ENCODE peak calls at places on chromosome 21, in nine cellular contexts. One of them, this sample, is unnamed.

GRCh38 chr21:28904961-28905435 is 87.7 kb downstream of the LTN1 start:
- DNase-seq in ascending aorta: no peak
- DNase-seq in CD8-positive, alpha-beta memory T cell: no peak
- DNase-seq in caudate nucleus: no peak
- DNase-seq in dorsolateral prefrontal cortex: no peak
- DNase-seq in IMR-90: no peak
- DNase-seq in heart left ventricle: no peak
- DNase-seq in CD4-positive, alpha-beta T cell: no peak
- DNase-seq in neuronal stem cell: no peak
- DNase-seq in this sample: no peak

GRCh38 chr21:37700641-37701202 is 215.5 kb downstream of the KCNJ6 start:
- DNase-seq in ascending aorta: no peak
- DNase-seq in CD8-positive, alpha-beta memory T cell: no peak
- DNase-seq in caudate nucleus: no peak
- DNase-seq in dorsolateral prefrontal cortex: no peak
- DNase-seq in IMR-90: peak
- DNase-seq in heart left ventricle: no peak
- DNase-seq in CD4-positive, alpha-beta T cell: no peak
- DNase-seq in neuronal stem cell: peak
- DNase-seq in this sample: no peak

GRCh38 chr21:36463991-36464390 is 15.9 kb downstream of the CLDN14 start:
- DNase-seq in ascending aorta: no peak
- DNase-seq in CD8-positive, alpha-beta memory T cell: no peak
- DNase-seq in caudate nucleus: no peak
- DNase-seq in dorsolateral prefrontal cortex: peak
- DNase-seq in IMR-90: no peak
- DNase-seq in heart left ventricle: no peak
- DNase-seq in CD4-positive, alpha-beta T cell: no peak
- DNase-seq in neuronal stem cell: no peak
- DNase-seq in this sample: no peak

GRCh38 chr21:36718951-36719501 is 20.1 kb downstream of the SIM2 start:
- DNase-seq in ascending aorta: no peak
- DNase-seq in CD8-positive, alpha-beta memory T cell: no peak
- DNase-seq in caudate nucleus: peak
- DNase-seq in dorsolateral prefrontal cortex: peak
- DNase-seq in IMR-90: no peak
- DNase-seq in heart left ventricle: no peak
- DNase-seq in CD4-positive, alpha-beta T cell: no peak
- DNase-seq in neuronal stem cell: no peak
- DNase-seq in this sample: no peak

GRCh38 chr21:24200052-24200451 is 1407.2 kb downstream of the MRPL39 start:
- DNase-seq in ascending aorta: no peak
- DNase-seq in CD8-positive, alpha-beta memory T cell: no peak
- DNase-seq in caudate nucleus: no peak
- DNase-seq in dorsolateral prefrontal cortex: no peak
- DNase-seq in IMR-90: no peak
- DNase-seq in heart left ventricle: no peak
- DNase-seq in CD4-positive, alpha-beta T cell: no peak
- DNase-seq in neuronal stem cell: no peak
- DNase-seq in this sample: no peak

GRCh38 chr21:23607782-23608181 is 1999.5 kb downstream of the MRPL39 start:
- DNase-seq in ascending aorta: no peak
- DNase-seq in CD8-positive, alpha-beta memory T cell: no peak
- DNase-seq in caudate nucleus: no peak
- DNase-seq in dorsolateral prefrontal cortex: no peak
- DNase-seq in IMR-90: no peak
- DNase-seq in heart left ventricle: no peak
- DNase-seq in CD4-positive, alpha-beta T cell: no peak
- DNase-seq in neuronal stem cell: no peak
- DNase-seq in this sample: no peak

GRCh38 chr21:32315511-32316362 is 17.1 kb downstream of the MRAP start:
- DNase-seq in ascending aorta: no peak
- DNase-seq in CD8-positive, alpha-beta memory T cell: no peak
- DNase-seq in caudate nucleus: no peak
- DNase-seq in dorsolateral prefrontal cortex: no peak
- DNase-seq in IMR-90: no peak
- DNase-seq in heart left ventricle: no peak
- DNase-seq in CD4-positive, alpha-beta T cell: no peak
- DNase-seq in neuronal stem cell: no peak
- DNase-seq in this sample: no peak

GRCh38 chr21:21028275-21028814 is 30.1 kb downstream of the NCAM2 start:
- DNase-seq in ascending aorta: no peak
- DNase-seq in CD8-positive, alpha-beta memory T cell: no peak
- DNase-seq in caudate nucleus: no peak
- DNase-seq in dorsolateral prefrontal cortex: no peak
- DNase-seq in IMR-90: no peak
- DNase-seq in heart left ventricle: no peak
- DNase-seq in CD4-positive, alpha-beta T cell: no peak
- DNase-seq in neuronal stem cell: no peak
- DNase-seq in this sample: no peak

GRCh38 chr21:33042812-33043211 is 17.1 kb downstream of the OLIG2 start:
- DNase-seq in ascending aorta: no peak
- DNase-seq in CD8-positive, alpha-beta memory T cell: no peak
- DNase-seq in caudate nucleus: no peak
- DNase-seq in dorsolateral prefrontal cortex: no peak
- DNase-seq in IMR-90: peak
- DNase-seq in heart left ventricle: no peak
- DNase-seq in CD4-positive, alpha-beta T cell: no peak
- DNase-seq in neuronal stem cell: no peak
- DNase-seq in this sample: no peak

GRCh38 chr21:31557956-31558838 is 101.3 kb upstream of the SOD1 start:
- DNase-seq in ascending aorta: no peak
- DNase-seq in CD8-positive, alpha-beta memory T cell: peak
- DNase-seq in caudate nucleus: no peak
- DNase-seq in dorsolateral prefrontal cortex: peak
- DNase-seq in IMR-90: no peak
- DNase-seq in heart left ventricle: no peak
- DNase-seq in CD4-positive, alpha-beta T cell: peak
- DNase-seq in neuronal stem cell: peak
- DNase-seq in this sample: no peak

GRCh38 chr21:36115138-36115710 is 19.7 kb upstream of the CBR3 start:
- DNase-seq in ascending aorta: no peak
- DNase-seq in CD8-positive, alpha-beta memory T cell: no peak
- DNase-seq in caudate nucleus: no peak
- DNase-seq in dorsolateral prefrontal cortex: no peak
- DNase-seq in IMR-90: no peak
- DNase-seq in heart left ventricle: no peak
- DNase-seq in CD4-positive, alpha-beta T cell: no peak
- DNase-seq in neuronal stem cell: no peak
- DNase-seq in this sample: no peak

GRCh38 chr21:33380483-33380998 is 22.7 kb upstream of the IFNGR2 start:
- DNase-seq in ascending aorta: peak
- DNase-seq in CD8-positive, alpha-beta memory T cell: peak
- DNase-seq in caudate nucleus: peak
- DNase-seq in dorsolateral prefrontal cortex: peak
- DNase-seq in IMR-90: peak
- DNase-seq in heart left ventricle: peak
- DNase-seq in CD4-positive, alpha-beta T cell: peak
- DNase-seq in neuronal stem cell: no peak
- DNase-seq in this sample: peak

GRCh38 chr21:36882776-36883175 is 83.7 kb downstream of the HLCS start:
- DNase-seq in ascending aorta: no peak
- DNase-seq in CD8-positive, alpha-beta memory T cell: no peak
- DNase-seq in caudate nucleus: no peak
- DNase-seq in dorsolateral prefrontal cortex: no peak
- DNase-seq in IMR-90: peak
- DNase-seq in heart left ventricle: no peak
- DNase-seq in CD4-positive, alpha-beta T cell: no peak
- DNase-seq in neuronal stem cell: no peak
- DNase-seq in this sample: no peak

GRCh38 chr21:43737158-43737950 is 18.4 kb downstream of the PDXK start:
- DNase-seq in ascending aorta: no peak
- DNase-seq in CD8-positive, alpha-beta memory T cell: no peak
- DNase-seq in caudate nucleus: no peak
- DNase-seq in dorsolateral prefrontal cortex: no peak
- DNase-seq in IMR-90: no peak
- DNase-seq in heart left ventricle: no peak
- DNase-seq in CD4-positive, alpha-beta T cell: no peak
- DNase-seq in neuronal stem cell: no peak
- DNase-seq in this sample: no peak

GRCh38 chr21:43740497-43741156 is 21.7 kb downstream of the PDXK start:
- DNase-seq in ascending aorta: no peak
- DNase-seq in CD8-positive, alpha-beta memory T cell: no peak
- DNase-seq in caudate nucleus: no peak
- DNase-seq in dorsolateral prefrontal cortex: no peak
- DNase-seq in IMR-90: no peak
- DNase-seq in heart left ventricle: no peak
- DNase-seq in CD4-positive, alpha-beta T cell: no peak
- DNase-seq in neuronal stem cell: peak
- DNase-seq in this sample: no peak

GRCh38 chr21:43741425-43742096 is 22.6 kb downstream of the PDXK start:
- DNase-seq in ascending aorta: no peak
- DNase-seq in CD8-positive, alpha-beta memory T cell: no peak
- DNase-seq in caudate nucleus: no peak
- DNase-seq in dorsolateral prefrontal cortex: no peak
- DNase-seq in IMR-90: no peak
- DNase-seq in heart left ventricle: no peak
- DNase-seq in CD4-positive, alpha-beta T cell: no peak
- DNase-seq in neuronal stem cell: no peak
- DNase-seq in this sample: no peak

GRCh38 chr21:43736224-43736883 is 17.4 kb downstream of the PDXK start:
- DNase-seq in ascending aorta: no peak
- DNase-seq in CD8-positive, alpha-beta memory T cell: no peak
- DNase-seq in caudate nucleus: no peak
- DNase-seq in dorsolateral prefrontal cortex: no peak
- DNase-seq in IMR-90: no peak
- DNase-seq in heart left ventricle: no peak
- DNase-seq in CD4-positive, alpha-beta T cell: no peak
- DNase-seq in neuronal stem cell: no peak
- DNase-seq in this sample: no peak

GRCh38 chr21:43739648-43740435 is 20.9 kb downstream of the PDXK start:
- DNase-seq in ascending aorta: no peak
- DNase-seq in CD8-positive, alpha-beta memory T cell: no peak
- DNase-seq in caudate nucleus: no peak
- DNase-seq in dorsolateral prefrontal cortex: no peak
- DNase-seq in IMR-90: no peak
- DNase-seq in heart left ventricle: no peak
- DNase-seq in CD4-positive, alpha-beta T cell: no peak
- DNase-seq in neuronal stem cell: no peak
- DNase-seq in this sample: no peak
- H3K27ac ChIP-seq in ascending aorta: no peak
- H3K27ac ChIP-seq in CD8-positive, alpha-beta memory T cell: no peak
- H3K27ac ChIP-seq in caudate nucleus: peak
- H3K27ac ChIP-seq in dorsolateral prefrontal cortex: peak
- H3K27ac ChIP-seq in IMR-90: no peak
- H3K27ac ChIP-seq in heart left ventricle: no peak
- H3K27ac ChIP-seq in CD4-positive, alpha-beta T cell: no peak
- H3K27ac ChIP-seq in neuronal stem cell: no peak
- H3K27ac ChIP-seq in this sample: peak

DNA sequence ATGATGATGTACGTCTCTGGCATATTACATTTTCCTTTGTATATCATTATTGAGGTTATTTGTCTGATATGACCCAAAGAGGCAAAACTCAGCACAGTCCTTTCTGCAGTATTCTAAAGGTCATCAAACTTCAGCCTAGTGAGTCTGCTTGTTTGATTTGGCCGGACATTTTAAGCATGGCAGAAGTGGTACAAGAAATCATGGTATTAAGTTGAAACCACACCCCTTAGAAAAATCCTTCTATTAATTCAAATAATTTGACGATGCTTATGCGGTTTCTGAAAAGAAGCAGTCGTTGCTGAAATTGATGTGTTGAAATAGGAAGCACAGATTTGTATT is 5.1 kb downstream of the ETS2 start:
- DNase-seq in ascending aorta: no peak
- DNase-seq in CD8-positive, alpha-beta memory T cell: no peak
- DNase-seq in caudate nucleus: no peak
- DNase-seq in dorsolateral prefrontal cortex: no peak
- DNase-seq in IMR-90: no peak
- DNase-seq in heart left ventricle: no peak
- DNase-seq in CD4-positive, alpha-beta T cell: no peak
- DNase-seq in neuronal stem cell: no peak
- DNase-seq in this sample: no peak
- H3K27ac ChIP-seq in ascending aorta: peak
- H3K27ac ChIP-seq in CD8-positive, alpha-beta memory T cell: no peak
- H3K27ac ChIP-seq in caudate nucleus: peak
- H3K27ac ChIP-seq in dorsolateral prefrontal cortex: peak
- H3K27ac ChIP-seq in IMR-90: no peak
- H3K27ac ChIP-seq in heart left ventricle: peak
- H3K27ac ChIP-seq in CD4-positive, alpha-beta T cell: no peak
- H3K27ac ChIP-seq in neuronal stem cell: no peak
- H3K27ac ChIP-seq in this sample: no peak

DNA sequence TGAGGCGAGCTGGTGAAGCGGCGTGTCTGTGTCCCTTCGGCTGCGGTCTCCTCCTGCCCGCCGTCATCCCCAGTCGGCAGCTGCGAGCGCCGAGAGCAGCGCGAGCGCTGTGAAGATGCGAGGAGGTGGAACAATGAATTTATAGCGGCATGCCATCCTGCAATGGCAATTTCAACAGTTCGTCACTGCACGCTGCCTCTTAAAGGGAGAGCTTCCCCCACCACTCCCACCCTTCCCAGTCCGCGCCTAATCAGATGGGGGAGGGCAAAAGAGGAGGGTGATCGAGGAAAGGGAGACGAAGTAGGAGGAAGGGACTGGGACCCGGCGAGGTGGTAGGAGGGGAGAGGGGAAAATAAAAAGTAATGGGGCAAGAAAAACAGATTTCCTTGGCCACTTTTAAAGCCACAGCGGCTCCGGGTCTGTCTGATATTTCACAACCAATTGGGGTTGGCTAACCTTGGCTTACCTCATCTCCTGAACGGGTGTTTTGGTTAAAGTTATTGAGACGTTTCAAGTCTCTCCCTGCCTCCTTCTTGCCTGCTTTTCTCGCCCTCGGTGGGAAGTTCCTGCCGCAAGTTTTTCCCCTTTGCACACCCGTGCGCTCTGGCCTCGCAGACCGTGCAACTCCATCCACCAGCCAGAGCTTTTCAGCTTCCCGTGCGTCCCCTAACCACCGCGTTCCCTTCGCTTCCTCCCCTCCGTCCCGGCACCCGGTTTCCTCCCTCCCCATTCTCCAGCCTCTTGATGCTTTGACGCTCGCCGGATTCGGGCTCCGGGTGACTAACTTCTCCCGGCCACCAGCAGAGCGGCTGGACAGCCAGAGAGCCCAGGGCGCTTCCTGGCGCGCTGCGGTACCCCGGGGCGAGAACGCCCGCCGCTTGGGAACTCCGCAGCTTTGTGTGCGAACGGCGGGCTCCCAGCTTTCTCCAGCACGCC is at the start of gene ADAMTS5:
- DNase-seq in ascending aorta: no peak
- DNase-seq in CD8-positive, alpha-beta memory T cell: no peak
- DNase-seq in caudate nucleus: peak
- DNase-seq in dorsolateral prefrontal cortex: peak
- DNase-seq in IMR-90: peak
- DNase-seq in heart left ventricle: peak
- DNase-seq in CD4-positive, alpha-beta T cell: no peak
- DNase-seq in neuronal stem cell: peak
- DNase-seq in this sample: peak
- H3K27ac ChIP-seq in ascending aorta: peak
- H3K27ac ChIP-seq in CD8-positive, alpha-beta memory T cell: no peak
- H3K27ac ChIP-seq in caudate nucleus: no peak
- H3K27ac ChIP-seq in dorsolateral prefrontal cortex: no peak
- H3K27ac ChIP-seq in IMR-90: peak
- H3K27ac ChIP-seq in heart left ventricle: peak
- H3K27ac ChIP-seq in CD4-positive, alpha-beta T cell: no peak
- H3K27ac ChIP-seq in neuronal stem cell: no peak
- H3K27ac ChIP-seq in this sample: no peak

DNA sequence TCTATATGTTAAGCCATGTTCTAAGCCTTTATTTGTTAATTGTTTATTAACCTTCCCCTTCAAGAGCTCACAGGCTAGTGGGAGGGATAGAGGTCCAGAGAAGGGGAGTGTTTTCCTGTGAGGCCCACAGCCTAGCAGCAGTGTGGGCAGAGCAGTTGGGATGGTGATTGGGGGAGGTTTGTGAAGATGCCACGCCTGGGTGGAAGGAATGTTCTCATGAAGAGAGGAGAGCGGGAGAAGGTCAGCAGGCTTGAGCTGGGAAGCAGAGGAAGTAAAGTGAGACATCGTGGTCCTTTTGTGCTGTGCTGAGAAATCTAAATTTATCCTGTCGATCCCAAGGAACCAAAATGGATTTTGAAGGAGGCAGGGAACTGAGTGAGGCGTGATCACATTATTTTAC is 42.6 kb downstream of the TRAPPC10 start:
- DNase-seq in ascending aorta: no peak
- DNase-seq in CD8-positive, alpha-beta memory T cell: no peak
- DNase-seq in caudate nucleus: no peak
- DNase-seq in dorsolateral prefrontal cortex: peak
- DNase-seq in IMR-90: peak
- DNase-seq in heart left ventricle: no peak
- DNase-seq in CD4-positive, alpha-beta T cell: no peak
- DNase-seq in neuronal stem cell: no peak
- DNase-seq in this sample: no peak
- H3K27ac ChIP-seq in ascending aorta: no peak
- H3K27ac ChIP-seq in CD8-positive, alpha-beta memory T cell: no peak
- H3K27ac ChIP-seq in caudate nucleus: no peak
- H3K27ac ChIP-seq in dorsolateral prefrontal cortex: peak
- H3K27ac ChIP-seq in IMR-90: no peak
- H3K27ac ChIP-seq in heart left ventricle: no peak
- H3K27ac ChIP-seq in CD4-positive, alpha-beta T cell: no peak
- H3K27ac ChIP-seq in neuronal stem cell: no peak
- H3K27ac ChIP-seq in this sample: peak